ENCODE peak calls at places on chromosomes 13 and 19, in six cellular contexts. One of them, this sample, is unnamed.

GRCh38 chr13:88670509-88670908 is 999.3 kb downstream of the SLITRK5 start:
- DNase-seq in CD8-positive, alpha-beta T cell: no peak
- DNase-seq in fibroblast of lung: no peak
- DNase-seq in cardiac fibroblast: no peak
- DNase-seq in astrocyte of the cerebellum: no peak
- DNase-seq in Peyer's patch: no peak
- DNase-seq in this sample: no peak

GRCh38 chr13:23631676-23632622 is 61.7 kb downstream of the TNFRSF19 start:
- DNase-seq in CD8-positive, alpha-beta T cell: no peak
- DNase-seq in fibroblast of lung: no peak
- DNase-seq in cardiac fibroblast: no peak
- DNase-seq in astrocyte of the cerebellum: no peak
- DNase-seq in Peyer's patch: no peak
- DNase-seq in this sample: no peak

GRCh38 chr13:95842898-95843297 is 166.0 kb downstream of the DNAJC3 start:
- DNase-seq in CD8-positive, alpha-beta T cell: no peak
- DNase-seq in fibroblast of lung: no peak
- DNase-seq in cardiac fibroblast: no peak
- DNase-seq in astrocyte of the cerebellum: no peak
- DNase-seq in Peyer's patch: no peak
- DNase-seq in this sample: no peak

GRCh38 chr13:26923824-26924605 is 163.4 kb upstream of the GPR12 start:
- DNase-seq in CD8-positive, alpha-beta T cell: no peak
- DNase-seq in fibroblast of lung: peak
- DNase-seq in cardiac fibroblast: peak
- DNase-seq in astrocyte of the cerebellum: peak
- DNase-seq in Peyer's patch: no peak
- DNase-seq in this sample: peak

GRCh38 chr13:35797946-35798345 is 321.5 kb upstream of the MAB21L1 start:
- DNase-seq in CD8-positive, alpha-beta T cell: no peak
- DNase-seq in fibroblast of lung: no peak
- DNase-seq in cardiac fibroblast: no peak
- DNase-seq in astrocyte of the cerebellum: no peak
- DNase-seq in Peyer's patch: no peak
- DNase-seq in this sample: peak

GRCh38 chr13:99542788-99543406 is 41.6 kb downstream of the TM9SF2 start:
- DNase-seq in CD8-positive, alpha-beta T cell: no peak
- DNase-seq in fibroblast of lung: no peak
- DNase-seq in cardiac fibroblast: no peak
- DNase-seq in astrocyte of the cerebellum: no peak
- DNase-seq in Peyer's patch: peak
- DNase-seq in this sample: no peak

GRCh38 chr19:14577885-14578427 is 4.9 kb upstream of the CLEC17A start:
- DNase-seq in CD8-positive, alpha-beta T cell: no peak
- DNase-seq in fibroblast of lung: no peak
- DNase-seq in cardiac fibroblast: no peak
- DNase-seq in astrocyte of the cerebellum: no peak
- DNase-seq in Peyer's patch: peak
- DNase-seq in this sample: no peak

GRCh38 chr19:7328647-7329046 is 20.1 kb upstream of the ARHGEF18 start:
- DNase-seq in CD8-positive, alpha-beta T cell: no peak
- DNase-seq in fibroblast of lung: no peak
- DNase-seq in cardiac fibroblast: no peak
- DNase-seq in astrocyte of the cerebellum: no peak
- DNase-seq in Peyer's patch: no peak
- DNase-seq in this sample: no peak

GRCh38 chr19:52291781-52292180 is 5.2 kb upstream of the ZNF480 start:
- DNase-seq in CD8-positive, alpha-beta T cell: no peak
- DNase-seq in fibroblast of lung: no peak
- DNase-seq in cardiac fibroblast: no peak
- DNase-seq in astrocyte of the cerebellum: no peak
- DNase-seq in Peyer's patch: no peak
- DNase-seq in this sample: no peak

GRCh38 chr19:1248454-1249297 is at the start of gene MIDN:
- DNase-seq in CD8-positive, alpha-beta T cell: peak
- DNase-seq in fibroblast of lung: peak
- DNase-seq in cardiac fibroblast: peak
- DNase-seq in astrocyte of the cerebellum: no peak
- DNase-seq in Peyer's patch: peak
- DNase-seq in this sample: peak

GRCh38 chr13:23159205-23159586 is 21.6 kb upstream of the SGCG start:
- DNase-seq in CD8-positive, alpha-beta T cell: no peak
- DNase-seq in fibroblast of lung: peak
- DNase-seq in cardiac fibroblast: peak
- DNase-seq in astrocyte of the cerebellum: peak
- DNase-seq in Peyer's patch: no peak
- DNase-seq in this sample: no peak

GRCh38 chr19:41409288-41409687 is 11.7 kb downstream of the BCKDHA start:
- DNase-seq in CD8-positive, alpha-beta T cell: no peak
- DNase-seq in fibroblast of lung: peak
- DNase-seq in cardiac fibroblast: peak
- DNase-seq in astrocyte of the cerebellum: no peak
- DNase-seq in Peyer's patch: no peak
- DNase-seq in this sample: no peak

GRCh38 chr13:33644607-33645543 is 173.1 kb upstream of the RFC3 start:
- DNase-seq in CD8-positive, alpha-beta T cell: no peak
- DNase-seq in fibroblast of lung: peak
- DNase-seq in cardiac fibroblast: peak
- DNase-seq in astrocyte of the cerebellum: no peak
- DNase-seq in Peyer's patch: no peak
- DNase-seq in this sample: no peak

GRCh38 chr19:48991823-48992570 is 1.1 kb downstream of the GYS1 start:
- DNase-seq in CD8-positive, alpha-beta T cell: no peak
- DNase-seq in fibroblast of lung: peak
- DNase-seq in cardiac fibroblast: peak
- DNase-seq in astrocyte of the cerebellum: peak
- DNase-seq in Peyer's patch: no peak
- DNase-seq in this sample: peak

GRCh38 chr13:41308241-41308640 is 2.8 kb upstream of the NAA16 start:
- DNase-seq in CD8-positive, alpha-beta T cell: no peak
- DNase-seq in fibroblast of lung: no peak
- DNase-seq in cardiac fibroblast: no peak
- DNase-seq in astrocyte of the cerebellum: no peak
- DNase-seq in Peyer's patch: no peak
- DNase-seq in this sample: no peak

GRCh38 chr13:47837104-47837880 is 163.8 kb downstream of the SUCLA2 start:
- DNase-seq in CD8-positive, alpha-beta T cell: no peak
- DNase-seq in fibroblast of lung: no peak
- DNase-seq in cardiac fibroblast: no peak
- DNase-seq in astrocyte of the cerebellum: no peak
- DNase-seq in Peyer's patch: no peak
- DNase-seq in this sample: no peak

GRCh38 chr13:77868717-77869116 is 49.9 kb downstream of the EDNRB start:
- DNase-seq in CD8-positive, alpha-beta T cell: no peak
- DNase-seq in fibroblast of lung: no peak
- DNase-seq in cardiac fibroblast: no peak
- DNase-seq in astrocyte of the cerebellum: no peak
- DNase-seq in Peyer's patch: no peak
- DNase-seq in this sample: no peak

GRCh38 chr13:57633141-57633949 is 1.8 kb downstream of the PCDH17 start:
- DNase-seq in CD8-positive, alpha-beta T cell: no peak
- DNase-seq in fibroblast of lung: peak
- DNase-seq in cardiac fibroblast: no peak
- DNase-seq in astrocyte of the cerebellum: no peak
- DNase-seq in Peyer's patch: no peak
- DNase-seq in this sample: no peak

GRCh38 chr19:30253581-30253996 is 118.6 kb upstream of the ZNF536 start:
- DNase-seq in CD8-positive, alpha-beta T cell: no peak
- DNase-seq in fibroblast of lung: no peak
- DNase-seq in cardiac fibroblast: no peak
- DNase-seq in astrocyte of the cerebellum: no peak
- DNase-seq in Peyer's patch: no peak
- DNase-seq in this sample: peak

GRCh38 chr19:48910803-48911202 is 10.7 kb downstream of the NUCB1 start:
- DNase-seq in CD8-positive, alpha-beta T cell: no peak
- DNase-seq in fibroblast of lung: no peak
- DNase-seq in cardiac fibroblast: no peak
- DNase-seq in astrocyte of the cerebellum: no peak
- DNase-seq in Peyer's patch: no peak
- DNase-seq in this sample: no peak

GRCh38 chr13:109743706-109744453 is 42.5 kb downstream of the IRS2 start:
- DNase-seq in CD8-positive, alpha-beta T cell: no peak
- DNase-seq in fibroblast of lung: peak
- DNase-seq in cardiac fibroblast: peak
- DNase-seq in astrocyte of the cerebellum: no peak
- DNase-seq in Peyer's patch: no peak
- DNase-seq in this sample: peak

GRCh38 chr19:51016798-51017683 is 2.5 kb downstream of the KLK10 start:
- DNase-seq in CD8-positive, alpha-beta T cell: no peak
- DNase-seq in fibroblast of lung: peak
- DNase-seq in cardiac fibroblast: peak
- DNase-seq in astrocyte of the cerebellum: no peak
- DNase-seq in Peyer's patch: no peak
- DNase-seq in this sample: no peak

GRCh38 chr13:111623170-111623569 is 302.7 kb downstream of the TEX29 start:
- DNase-seq in CD8-positive, alpha-beta T cell: no peak
- DNase-seq in fibroblast of lung: no peak
- DNase-seq in cardiac fibroblast: no peak
- DNase-seq in astrocyte of the cerebellum: no peak
- DNase-seq in Peyer's patch: no peak
- DNase-seq in this sample: no peak

GRCh38 chr13:35469781-35470380 is 6.6 kb downstream of the MAB21L1 start:
- DNase-seq in CD8-positive, alpha-beta T cell: no peak
- DNase-seq in fibroblast of lung: no peak
- DNase-seq in cardiac fibroblast: no peak
- DNase-seq in astrocyte of the cerebellum: no peak
- DNase-seq in Peyer's patch: no peak
- DNase-seq in this sample: no peak

GRCh38 chr13:113636266-113636963 is 21.6 kb downstream of the ATP4B start:
- DNase-seq in CD8-positive, alpha-beta T cell: no peak
- DNase-seq in fibroblast of lung: no peak
- DNase-seq in cardiac fibroblast: no peak
- DNase-seq in astrocyte of the cerebellum: no peak
- DNase-seq in Peyer's patch: no peak
- DNase-seq in this sample: no peak

GRCh38 chr19:2469102-2469914 is 6.6 kb upstream of the GADD45B start:
- DNase-seq in CD8-positive, alpha-beta T cell: no peak
- DNase-seq in fibroblast of lung: peak
- DNase-seq in cardiac fibroblast: peak
- DNase-seq in astrocyte of the cerebellum: no peak
- DNase-seq in Peyer's patch: no peak
- DNase-seq in this sample: peak

GRCh38 chr13:35468195-35468594 is 8.3 kb downstream of the MAB21L1 start:
- DNase-seq in CD8-positive, alpha-beta T cell: no peak
- DNase-seq in fibroblast of lung: no peak
- DNase-seq in cardiac fibroblast: peak
- DNase-seq in astrocyte of the cerebellum: no peak
- DNase-seq in Peyer's patch: no peak
- DNase-seq in this sample: no peak

GRCh38 chr13:32033744-32034143 is 2.2 kb downstream of the FRY start:
- DNase-seq in CD8-positive, alpha-beta T cell: no peak
- DNase-seq in fibroblast of lung: no peak
- DNase-seq in cardiac fibroblast: no peak
- DNase-seq in astrocyte of the cerebellum: no peak
- DNase-seq in Peyer's patch: no peak
- DNase-seq in this sample: no peak

GRCh38 chr13:107734891-107735620 is 480.3 kb downstream of the LIG4 start:
- DNase-seq in CD8-positive, alpha-beta T cell: no peak
- DNase-seq in fibroblast of lung: no peak
- DNase-seq in cardiac fibroblast: no peak
- DNase-seq in astrocyte of the cerebellum: peak
- DNase-seq in Peyer's patch: no peak
- DNase-seq in this sample: no peak

GRCh38 chr13:100646030-100646673 is 28.4 kb downstream of the TMTC4 start:
- DNase-seq in CD8-positive, alpha-beta T cell: no peak
- DNase-seq in fibroblast of lung: peak
- DNase-seq in cardiac fibroblast: peak
- DNase-seq in astrocyte of the cerebellum: peak
- DNase-seq in Peyer's patch: no peak
- DNase-seq in this sample: peak

GRCh38 chr13:97435794-97436193 is 1.8 kb downstream of the RAP2A start:
- DNase-seq in CD8-positive, alpha-beta T cell: no peak
- DNase-seq in fibroblast of lung: peak
- DNase-seq in cardiac fibroblast: no peak
- DNase-seq in astrocyte of the cerebellum: no peak
- DNase-seq in Peyer's patch: no peak
- DNase-seq in this sample: no peak
- H3K4me3 ChIP-seq in CD8-positive, alpha-beta T cell: no peak
- H3K4me3 ChIP-seq in fibroblast of lung: peak
- H3K4me3 ChIP-seq in cardiac fibroblast: peak
- H3K4me3 ChIP-seq in astrocyte of the cerebellum: peak
- H3K4me3 ChIP-seq in Peyer's patch: no peak
- H3K4me3 ChIP-seq in this sample: peak

GRCh38 chr19:32330149-32330548 is 15.3 kb upstream of the ZNF507 start:
- DNase-seq in CD8-positive, alpha-beta T cell: no peak
- DNase-seq in fibroblast of lung: no peak
- DNase-seq in cardiac fibroblast: no peak
- DNase-seq in astrocyte of the cerebellum: no peak
- DNase-seq in Peyer's patch: no peak
- DNase-seq in this sample: no peak
- H3K4me3 ChIP-seq in CD8-positive, alpha-beta T cell: no peak
- H3K4me3 ChIP-seq in fibroblast of lung: no peak
- H3K4me3 ChIP-seq in cardiac fibroblast: no peak
- H3K4me3 ChIP-seq in astrocyte of the cerebellum: no peak
- H3K4me3 ChIP-seq in Peyer's patch: no peak
- H3K4me3 ChIP-seq in this sample: no peak

DNA sequence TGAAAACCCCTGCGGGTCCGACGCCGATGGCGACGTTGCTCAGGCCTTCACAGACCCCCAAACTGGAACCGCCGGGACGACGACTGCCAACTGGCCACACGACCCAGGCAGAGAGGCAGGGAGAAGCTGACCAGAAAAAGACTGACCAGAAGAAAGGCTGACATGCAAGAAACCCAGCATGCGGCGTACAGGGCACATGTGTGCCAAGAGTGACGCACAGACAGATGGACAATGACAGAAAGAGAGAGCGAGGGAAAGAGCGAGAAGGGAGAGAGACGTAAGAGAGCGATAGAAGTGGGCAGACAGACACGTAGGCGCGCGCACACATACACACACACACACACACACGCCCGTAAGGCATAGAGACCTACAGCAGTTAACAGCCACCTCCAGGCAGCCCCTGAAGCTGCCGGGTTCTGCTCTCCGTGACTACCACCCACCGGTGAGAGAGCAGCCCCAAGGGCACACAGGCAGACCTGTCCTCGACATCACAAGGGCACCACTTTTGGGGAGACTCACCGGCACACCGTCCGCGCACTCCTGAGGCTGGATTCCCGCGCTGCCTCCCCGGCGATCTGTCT is 67.2 kb upstream of the ZNF527 start:
- DNase-seq in CD8-positive, alpha-beta T cell: no peak
- DNase-seq in fibroblast of lung: peak
- DNase-seq in cardiac fibroblast: no peak
- DNase-seq in astrocyte of the cerebellum: no peak
- DNase-seq in Peyer's patch: no peak
- DNase-seq in this sample: no peak
- H3K4me3 ChIP-seq in CD8-positive, alpha-beta T cell: no peak
- H3K4me3 ChIP-seq in fibroblast of lung: peak
- H3K4me3 ChIP-seq in cardiac fibroblast: no peak
- H3K4me3 ChIP-seq in astrocyte of the cerebellum: peak
- H3K4me3 ChIP-seq in Peyer's patch: no peak
- H3K4me3 ChIP-seq in this sample: peak

DNA sequence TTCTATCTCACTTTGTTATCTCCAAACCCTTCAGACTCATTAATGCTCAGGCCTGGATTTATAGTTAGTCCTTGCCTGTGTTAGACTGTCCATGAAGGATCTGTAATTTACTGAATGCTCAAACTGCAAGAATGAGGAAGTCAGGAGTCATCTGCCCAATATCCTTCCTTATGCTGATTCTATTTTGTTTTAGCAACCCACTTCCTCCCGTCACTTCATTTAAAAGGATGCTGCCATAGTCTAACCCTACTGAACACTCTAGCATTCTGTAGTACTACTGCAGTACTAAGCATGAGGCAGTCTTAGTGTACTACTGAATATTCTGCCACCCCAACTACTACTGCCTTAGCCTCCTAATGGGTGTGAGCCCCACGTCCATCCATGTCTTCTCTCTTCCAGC is 1.5 kb downstream of the FCAR start:
- DNase-seq in CD8-positive, alpha-beta T cell: no peak
- DNase-seq in fibroblast of lung: no peak
- DNase-seq in cardiac fibroblast: no peak
- DNase-seq in astrocyte of the cerebellum: no peak
- DNase-seq in Peyer's patch: no peak
- DNase-seq in this sample: no peak
- H3K4me3 ChIP-seq in CD8-positive, alpha-beta T cell: no peak
- H3K4me3 ChIP-seq in fibroblast of lung: no peak
- H3K4me3 ChIP-seq in cardiac fibroblast: no peak
- H3K4me3 ChIP-seq in astrocyte of the cerebellum: no peak
- H3K4me3 ChIP-seq in Peyer's patch: no peak
- H3K4me3 ChIP-seq in this sample: no peak